ENCODE peak calls at places on chromosomes 12 and 14, in four cellular contexts. One of them, this sample, is unnamed.

GRCh38 chr14:25037032-25037431 is 12.9 kb downstream of the STXBP6 start:
- DNase-seq in IMR-90: no peak
- DNase-seq in GM12878: no peak
- DNase-seq in K562: no peak
- DNase-seq in this sample: no peak

GRCh38 chr12:108302471-108303311 is 36.4 kb downstream of the CMKLR1 start:
- DNase-seq in IMR-90: no peak
- DNase-seq in GM12878: no peak
- DNase-seq in K562: no peak
- DNase-seq in this sample: peak

GRCh38 chr14:73503648-73504047 is 12.9 kb downstream of the RIOX1 start:
- DNase-seq in IMR-90: peak
- DNase-seq in GM12878: peak
- DNase-seq in K562: no peak
- DNase-seq in this sample: no peak

GRCh38 chr12:123924539-123924938 is 48.1 kb downstream of the CCDC92 start:
- DNase-seq in IMR-90: no peak
- DNase-seq in GM12878: no peak
- DNase-seq in K562: no peak
- DNase-seq in this sample: no peak

GRCh38 chr14:72619071-72619710 is 274.7 kb downstream of the DPF3 start:
- DNase-seq in IMR-90: no peak
- DNase-seq in GM12878: no peak
- DNase-seq in K562: no peak
- DNase-seq in this sample: no peak

GRCh38 chr12:12807970-12808702 is 5.0 kb upstream of the DDX47 start:
- DNase-seq in IMR-90: peak
- DNase-seq in GM12878: peak
- DNase-seq in K562: no peak
- DNase-seq in this sample: peak

GRCh38 chr12:12922191-12922616 is 29.8 kb downstream of the GPRC5D start:
- DNase-seq in IMR-90: peak
- DNase-seq in GM12878: no peak
- DNase-seq in K562: no peak
- DNase-seq in this sample: peak

GRCh38 chr14:25050494-25051170 is 685 bp upstream of the STXBP6 start:
- DNase-seq in IMR-90: peak
- DNase-seq in GM12878: no peak
- DNase-seq in K562: no peak
- DNase-seq in this sample: peak

GRCh38 chr14:67738740-67739504 is 37.2 kb downstream of the RDH12 start:
- DNase-seq in IMR-90: peak
- DNase-seq in GM12878: no peak
- DNase-seq in K562: peak
- DNase-seq in this sample: no peak

GRCh38 chr12:122853582-122854245 is 18.5 kb downstream of the HIP1R start:
- DNase-seq in IMR-90: no peak
- DNase-seq in GM12878: no peak
- DNase-seq in K562: no peak
- DNase-seq in this sample: no peak

GRCh38 chr12:110279976-110280783 is 867 bp upstream of the ATP2A2 start:
- DNase-seq in IMR-90: peak
- DNase-seq in GM12878: no peak
- DNase-seq in K562: peak
- DNase-seq in this sample: peak

GRCh38 chr12:93008044-93008778 is 79.1 kb upstream of the EEA1 start:
- DNase-seq in IMR-90: no peak
- DNase-seq in GM12878: no peak
- DNase-seq in K562: no peak
- DNase-seq in this sample: peak

GRCh38 chr12:96193725-96194571 is at the start of gene ELK3:
- DNase-seq in IMR-90: peak
- DNase-seq in GM12878: no peak
- DNase-seq in K562: peak
- DNase-seq in this sample: peak

GRCh38 chr12:117408161-117408791 is 46.9 kb upstream of the NOS1 start:
- DNase-seq in IMR-90: no peak
- DNase-seq in GM12878: no peak
- DNase-seq in K562: no peak
- DNase-seq in this sample: peak

GRCh38 chr14:93090826-93091583 is 24.7 kb downstream of the ITPK1 start:
- DNase-seq in IMR-90: no peak
- DNase-seq in GM12878: no peak
- DNase-seq in K562: no peak
- DNase-seq in this sample: no peak

GRCh38 chr12:5200276-5201087 is 156.8 kb downstream of the KCNA5 start:
- DNase-seq in IMR-90: peak
- DNase-seq in GM12878: no peak
- DNase-seq in K562: peak
- DNase-seq in this sample: peak

GRCh38 chr14:68729556-68729955 is 63.3 kb downstream of the ZFP36L1 start:
- DNase-seq in IMR-90: no peak
- DNase-seq in GM12878: no peak
- DNase-seq in K562: no peak
- DNase-seq in this sample: peak

GRCh38 chr12:124453419-124454351 is 113.7 kb downstream of the NCOR2 start:
- DNase-seq in IMR-90: peak
- DNase-seq in GM12878: peak
- DNase-seq in K562: no peak
- DNase-seq in this sample: peak

GRCh38 chr12:27534060-27534764 is 10.2 kb downstream of the PPFIBP1 start:
- DNase-seq in IMR-90: no peak
- DNase-seq in GM12878: peak
- DNase-seq in K562: no peak
- DNase-seq in this sample: no peak

GRCh38 chr12:105334568-105334967 is 4.1 kb downstream of the C12orf75 start:
- DNase-seq in IMR-90: peak
- DNase-seq in GM12878: no peak
- DNase-seq in K562: no peak
- DNase-seq in this sample: no peak

GRCh38 chr12:31236998-31237637 is 88.8 kb downstream of the SINHCAF start:
- DNase-seq in IMR-90: no peak
- DNase-seq in GM12878: peak
- DNase-seq in K562: no peak
- DNase-seq in this sample: no peak

GRCh38 chr14:64943556-64943955 is 1.0 kb upstream of the GPX2 start:
- DNase-seq in IMR-90: no peak
- DNase-seq in GM12878: no peak
- DNase-seq in K562: no peak
- DNase-seq in this sample: no peak

GRCh38 chr14:23438130-23438893 is 2.9 kb upstream of the MYH7 start:
- DNase-seq in IMR-90: no peak
- DNase-seq in GM12878: no peak
- DNase-seq in K562: peak
- DNase-seq in this sample: no peak

GRCh38 chr12:124725612-124726237 is 137.9 kb downstream of the SCARB1 start:
- DNase-seq in IMR-90: no peak
- DNase-seq in GM12878: no peak
- DNase-seq in K562: no peak
- DNase-seq in this sample: no peak

GRCh38 chr12:29088611-29089219 is 60.4 kb upstream of the FAR2 start:
- DNase-seq in IMR-90: peak
- DNase-seq in GM12878: no peak
- DNase-seq in K562: peak
- DNase-seq in this sample: peak

GRCh38 chr12:95336387-95337067 is 118.9 kb downstream of the VEZT start:
- DNase-seq in IMR-90: peak
- DNase-seq in GM12878: no peak
- DNase-seq in K562: peak
- DNase-seq in this sample: peak

GRCh38 chr12:72030272-72030671 is 91.6 kb downstream of the TPH2 start:
- DNase-seq in IMR-90: no peak
- DNase-seq in GM12878: no peak
- DNase-seq in K562: no peak
- DNase-seq in this sample: no peak

GRCh38 chr14:75531660-75532317 is 9.5 kb downstream of the BATF start:
- DNase-seq in IMR-90: no peak
- DNase-seq in GM12878: no peak
- DNase-seq in K562: no peak
- DNase-seq in this sample: no peak

GRCh38 chr14:105525861-105526780 is at the start of gene TMEM121:
- DNase-seq in IMR-90: no peak
- DNase-seq in GM12878: no peak
- DNase-seq in K562: peak
- DNase-seq in this sample: no peak

GRCh38 chr14:53963491-53964227 is 7.0 kb upstream of the BMP4 start:
- DNase-seq in IMR-90: no peak
- DNase-seq in GM12878: no peak
- DNase-seq in K562: no peak
- DNase-seq in this sample: peak

GRCh38 chr14:89237923-89238529 is 179.0 kb downstream of the FOXN3 start:
- DNase-seq in IMR-90: peak
- DNase-seq in GM12878: no peak
- DNase-seq in K562: no peak
- DNase-seq in this sample: no peak

GRCh38 chr14:103973354-103973753 is 31.0 kb upstream of the RD3L start:
- DNase-seq in IMR-90: no peak
- DNase-seq in GM12878: no peak
- DNase-seq in K562: peak
- DNase-seq in this sample: no peak

GRCh38 chr12:115817399-115817798 is 460.1 kb downstream of the MED13L start:
- DNase-seq in IMR-90: no peak
- DNase-seq in GM12878: no peak
- DNase-seq in K562: no peak
- DNase-seq in this sample: no peak

GRCh38 chr14:75831455-75831854 is 150.3 kb downstream of the TGFB3 start:
- DNase-seq in IMR-90: peak
- DNase-seq in GM12878: no peak
- DNase-seq in K562: peak
- DNase-seq in this sample: no peak

DNA sequence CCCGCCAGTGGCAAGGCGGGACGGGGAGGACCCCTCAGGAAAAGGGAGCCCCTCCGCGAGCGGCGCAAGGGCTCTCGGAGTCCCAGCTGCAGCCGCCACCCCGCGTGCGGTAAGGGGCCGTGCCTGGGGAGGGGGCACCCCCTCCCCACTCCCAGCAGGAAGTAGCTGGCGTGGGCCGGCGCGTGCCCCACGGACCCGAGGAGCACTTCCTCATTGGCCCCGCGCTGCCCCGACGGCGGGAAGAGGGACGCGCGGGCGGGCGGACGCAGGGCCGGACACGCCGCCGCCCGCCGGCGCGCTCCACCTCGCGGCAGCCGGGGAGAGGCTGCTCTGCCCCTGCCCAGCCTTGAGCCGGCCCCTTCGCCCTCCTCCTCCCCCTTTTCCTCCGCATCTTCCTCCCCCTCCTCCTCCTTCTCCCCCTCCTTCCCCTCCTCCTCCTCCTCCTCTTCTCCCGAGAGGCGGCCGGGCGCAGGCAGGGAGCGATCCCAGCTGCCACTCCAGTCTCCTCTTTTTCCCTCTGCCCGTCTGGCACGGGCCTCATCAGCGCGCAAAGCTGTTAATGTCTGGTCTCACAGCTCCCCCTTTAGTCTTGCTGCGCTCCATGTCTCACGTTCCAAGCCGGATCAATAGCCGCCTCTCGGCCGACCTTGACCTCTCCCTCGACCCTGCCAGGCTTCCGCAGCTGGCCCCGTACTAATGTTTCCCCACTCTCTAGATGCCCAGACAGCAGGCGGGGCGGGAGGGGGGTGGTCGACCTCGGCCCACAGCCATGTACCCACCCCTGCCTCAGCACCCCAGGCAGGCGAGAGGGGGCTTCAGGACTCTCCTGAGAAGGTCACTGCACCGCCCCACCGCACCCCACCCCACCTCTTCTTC is 2.6 kb upstream of the BCL11B start:
- DNase-seq in IMR-90: peak
- DNase-seq in GM12878: no peak
- DNase-seq in K562: peak
- DNase-seq in this sample: peak
- TF ChIP-seq FOS in IMR-90: no peak
- TF ChIP-seq FOS in GM12878: no peak
- TF ChIP-seq FOS in K562: no peak
- TF ChIP-seq FOS in this sample: no peak

GRCh38 chr12:130336723-130337475 is 788 bp upstream of the PIWIL1 start:
- DNase-seq in IMR-90: no peak
- DNase-seq in GM12878: no peak
- DNase-seq in K562: no peak
- DNase-seq in this sample: no peak

GRCh38 chr12:130339946-130340345 is 2.3 kb downstream of the PIWIL1 start:
- DNase-seq in IMR-90: no peak
- DNase-seq in GM12878: no peak
- DNase-seq in K562: no peak
- DNase-seq in this sample: no peak

GRCh38 chr12:130338794-130339601 is 1.3 kb downstream of the PIWIL1 start:
- DNase-seq in IMR-90: no peak
- DNase-seq in GM12878: no peak
- DNase-seq in K562: no peak
- DNase-seq in this sample: no peak

GRCh38 chr12:130335517-130336392 is 1.9 kb upstream of the PIWIL1 start:
- DNase-seq in IMR-90: peak
- DNase-seq in GM12878: peak
- DNase-seq in K562: peak
- DNase-seq in this sample: peak

DNA sequence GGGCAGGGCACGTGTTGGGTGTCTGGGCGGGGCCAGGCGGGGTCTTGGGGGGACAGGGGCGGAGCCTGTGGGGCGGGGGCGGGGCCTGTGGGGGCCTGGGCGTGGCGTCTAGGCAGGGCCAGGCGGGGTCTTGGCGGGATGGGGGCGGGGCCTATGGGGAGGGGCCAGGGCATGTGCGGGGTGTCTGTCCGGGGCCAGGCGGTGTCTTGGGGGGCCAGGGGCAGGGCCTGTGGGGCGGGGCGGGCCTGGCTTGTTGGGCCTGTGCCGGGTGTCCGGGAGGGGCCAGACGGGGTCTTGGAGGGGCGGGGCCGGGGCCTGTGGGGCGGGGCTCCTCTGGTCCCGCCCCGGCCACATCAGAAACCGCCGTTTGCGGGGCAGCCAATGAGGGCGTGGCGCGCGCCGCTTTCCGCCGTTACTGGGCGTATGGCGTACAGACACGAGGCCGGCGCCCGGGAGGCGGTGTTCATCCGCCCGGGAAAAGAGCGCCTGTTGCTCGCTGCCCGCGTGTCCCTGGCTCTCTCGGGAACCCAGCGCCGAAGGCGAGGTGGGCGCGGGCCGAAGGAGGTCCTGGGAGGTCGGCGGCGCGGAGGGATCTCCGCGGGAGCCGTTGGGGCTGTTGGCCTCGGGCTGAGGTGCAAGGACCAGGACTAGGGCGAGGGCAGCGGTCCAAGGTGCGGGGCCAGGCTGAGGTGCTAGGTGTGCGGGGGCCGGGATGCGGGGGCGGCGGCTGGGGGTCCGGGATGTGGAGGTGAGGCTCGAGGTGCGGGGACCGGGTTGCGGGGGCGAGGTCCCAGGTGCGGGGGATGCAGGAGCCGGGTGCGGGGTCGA is at the start of gene PIWIL1:
- DNase-seq in IMR-90: no peak
- DNase-seq in GM12878: no peak
- DNase-seq in K562: peak
- DNase-seq in this sample: no peak
- TF ChIP-seq FOS in IMR-90: no peak
- TF ChIP-seq FOS in GM12878: no peak
- TF ChIP-seq FOS in K562: no peak
- TF ChIP-seq FOS in this sample: no peak

GRCh38 chr12:56255671-56256070 is 2.5 kb downstream of the ANKRD52 start:
- DNase-seq in IMR-90: no peak
- DNase-seq in GM12878: no peak
- DNase-seq in K562: no peak
- DNase-seq in this sample: no peak
- TF ChIP-seq FOS in IMR-90: no peak
- TF ChIP-seq FOS in GM12878: no peak
- TF ChIP-seq FOS in K562: no peak
- TF ChIP-seq FOS in this sample: no peak

GRCh38 chr14:91303091-91303923 is 58.8 kb upstream of the GPR68 start:
- DNase-seq in IMR-90: no peak
- DNase-seq in GM12878: no peak
- DNase-seq in K562: peak
- DNase-seq in this sample: peak
- TF ChIP-seq FOS in IMR-90: no peak
- TF ChIP-seq FOS in GM12878: no peak
- TF ChIP-seq FOS in K562: no peak
- TF ChIP-seq FOS in this sample: no peak

This sample was measured in endothelial cell of umbilical vein.